ENCODE peak calls at places on chromosome 15, in nine cellular contexts. O is T-helper 2 cell; W is EH; P is effector memory CD8-positive, alpha-beta T cell; H is OCI-LY7; Z is lung; S is activated CD4-positive, alpha-beta T cell treated with anti-CD3 and anti-CD28 coated beads, Interleukin-2, amount 50 U/mL, for 24 hours; Y is fibroblast of lung; B is KBM-7. Q is an unnamed sample.

GRCh38 chr15:48536681-48537091 is 108.8 kb downstream of the FBN1 start:
- DNase-seq in S (no peak), B (no peak), P (no peak), Z (no peak), W (peak; percentile 84), O (no peak), Y (peak; percentile 63), H (no peak), Q (no peak)

GRCh38 chr15:59438891-59439290 is 905 bp downstream of the FAM81A start:
- DNase-seq in O (no peak), W (no peak), Z (no peak), H (peak; percentile 19), P (no peak), S (no peak), B (no peak), Y (no peak), Q (no peak)

GRCh38 chr15:28271697-28272250 is 50.2 kb downstream of the HERC2 start:
- DNase-seq in H (no peak), O (no peak), P (no peak), S (no peak), Y (no peak), B (no peak), Z (no peak), W (no peak), Q (no peak)

GRCh38 chr15:66829551-66830131 is 127.6 kb downstream of the SMAD6 start:
- DNase-seq in W (no peak), P (no peak), O (no peak), B (no peak), H (no peak), Y (no peak), S (no peak), Z (no peak), Q (no peak)

GRCh38 chr15:100542290-100542689 is 13.5 kb upstream of the CERS3 start:
- DNase-seq in B (no peak), Y (no peak), W (no peak), S (no peak), Z (no peak), O (no peak), P (no peak), H (no peak), Q (no peak)

GRCh38 chr15:64883997-64884511 is 27.6 kb upstream of the ANKDD1A start:
- DNase-seq in B (peak; percentile 49), Y (peak; percentile 84), S (peak; percentile 68), P (peak; percentile 67), O (peak; percentile 45), Z (peak; percentile 71), W (peak; percentile 90), H (no peak), Q (peak; percentile 56)

GRCh38 chr15:89058376-89058775 is 29.9 kb upstream of the ABHD2 start:
- DNase-seq in H (no peak), W (no peak), B (no peak), P (no peak), Y (no peak), O (no peak), S (no peak), Z (no peak), Q (no peak)

GRCh38 chr15:85312486-85312885 is 67.9 kb upstream of the AKAP13 start:
- DNase-seq in B (no peak), P (no peak), S (no peak), W (peak; percentile 74), Y (peak; percentile 66), H (no peak), Z (no peak), O (no peak), Q (no peak)

GRCh38 chr15:67832965-67833503 is 6.8 kb downstream of the RNU6-1 start:
- DNase-seq in Z (no peak), W (no peak), P (no peak), O (no peak), H (no peak), S (no peak), B (no peak), Y (no peak), Q (no peak)

GRCh38 chr15:34793071-34793470 is 2.3 kb downstream of the ACTC1 start:
- DNase-seq in B (no peak), P (no peak), Z (no peak), W (no peak), H (no peak), O (no peak), Y (no peak), S (no peak), Q (no peak)

GRCh38 chr15:94844533-94845390 is 613.4 kb downstream of the MCTP2 start:
- DNase-seq in Z (peak; percentile 70), Y (peak; percentile 59), B (peak; percentile 70), P (no peak), H (no peak), W (no peak), O (no peak), S (no peak), Q (no peak)

Q was measured in central memory CD4-positive, alpha-beta T cell.